ENCODE peak calls at places on chromosomes 16 and 17, in seven cellular contexts. One of them, this sample, is unnamed.

GRCh38 chr17:57570740-57571344 is 174.3 kb downstream of the CCDC182 start:
- DNase-seq in neuronal stem cell: no peak
- DNase-seq in H9: no peak
- DNase-seq in mesendoderm: no peak
- DNase-seq in IMR-90: no peak
- DNase-seq in H1: no peak
- DNase-seq in mesenchymal stem cell: no peak
- DNase-seq in this sample: no peak

GRCh38 chr16:49652441-49653175 is 203.3 kb downstream of the ZNF423 start:
- DNase-seq in neuronal stem cell: no peak
- DNase-seq in H9: no peak
- DNase-seq in mesendoderm: peak
- DNase-seq in IMR-90: no peak
- DNase-seq in H1: no peak
- DNase-seq in mesenchymal stem cell: peak
- DNase-seq in this sample: peak

GRCh38 chr17:45722161-45722560 is 62.0 kb upstream of the CRHR1 start:
- DNase-seq in neuronal stem cell: no peak
- DNase-seq in H9: peak
- DNase-seq in mesendoderm: peak
- DNase-seq in IMR-90: peak
- DNase-seq in H1: no peak
- DNase-seq in mesenchymal stem cell: peak
- DNase-seq in this sample: peak

GRCh38 chr16:17404903-17405691 is 65.7 kb downstream of the XYLT1 start:
- DNase-seq in neuronal stem cell: no peak
- DNase-seq in H9: no peak
- DNase-seq in mesendoderm: no peak
- DNase-seq in IMR-90: peak
- DNase-seq in H1: no peak
- DNase-seq in mesenchymal stem cell: no peak
- DNase-seq in this sample: no peak

GRCh38 chr17:7413346-7413985 is 5.8 kb downstream of the NLGN2 start:
- DNase-seq in neuronal stem cell: no peak
- DNase-seq in H9: no peak
- DNase-seq in mesendoderm: no peak
- DNase-seq in IMR-90: peak
- DNase-seq in H1: no peak
- DNase-seq in mesenchymal stem cell: no peak
- DNase-seq in this sample: no peak

GRCh38 chr17:29412780-29413565 is 22.8 kb downstream of the TAOK1 start:
- DNase-seq in neuronal stem cell: no peak
- DNase-seq in H9: no peak
- DNase-seq in mesendoderm: no peak
- DNase-seq in IMR-90: peak
- DNase-seq in H1: no peak
- DNase-seq in mesenchymal stem cell: peak
- DNase-seq in this sample: no peak

GRCh38 chr16:56286819-56287218 is 95.5 kb downstream of the GNAO1 start:
- DNase-seq in neuronal stem cell: no peak
- DNase-seq in H9: no peak
- DNase-seq in mesendoderm: no peak
- DNase-seq in IMR-90: peak
- DNase-seq in H1: no peak
- DNase-seq in mesenchymal stem cell: no peak
- DNase-seq in this sample: no peak

GRCh38 chr16:89909777-89910716 is 8.6 kb upstream of the MC1R start:
- DNase-seq in neuronal stem cell: peak
- DNase-seq in H9: peak
- DNase-seq in mesendoderm: peak
- DNase-seq in IMR-90: peak
- DNase-seq in H1: no peak
- DNase-seq in mesenchymal stem cell: peak
- DNase-seq in this sample: peak

GRCh38 chr16:29675811-29676643 is 3.0 kb upstream of the QPRT start:
- DNase-seq in neuronal stem cell: no peak
- DNase-seq in H9: peak
- DNase-seq in mesendoderm: peak
- DNase-seq in IMR-90: peak
- DNase-seq in H1: no peak
- DNase-seq in mesenchymal stem cell: peak
- DNase-seq in this sample: no peak

GRCh38 chr16:14399397-14400284 is 230.4 kb downstream of the PARN start:
- DNase-seq in neuronal stem cell: no peak
- DNase-seq in H9: no peak
- DNase-seq in mesendoderm: no peak
- DNase-seq in IMR-90: peak
- DNase-seq in H1: no peak
- DNase-seq in mesenchymal stem cell: peak
- DNase-seq in this sample: peak

GRCh38 chr17:54172654-54173316 is 350.1 kb downstream of the KIF2B start:
- DNase-seq in neuronal stem cell: no peak
- DNase-seq in H9: peak
- DNase-seq in mesendoderm: peak
- DNase-seq in IMR-90: no peak
- DNase-seq in H1: peak
- DNase-seq in mesenchymal stem cell: peak
- DNase-seq in this sample: peak

GRCh38 chr17:45019177-45019711 is 32.2 kb downstream of the DCAKD start:
- DNase-seq in neuronal stem cell: no peak
- DNase-seq in H9: no peak
- DNase-seq in mesendoderm: no peak
- DNase-seq in IMR-90: peak
- DNase-seq in H1: no peak
- DNase-seq in mesenchymal stem cell: peak
- DNase-seq in this sample: peak

GRCh38 chr17:83053021-83053778 is 26.2 kb upstream of the METRNL start:
- DNase-seq in neuronal stem cell: no peak
- DNase-seq in H9: peak
- DNase-seq in mesendoderm: no peak
- DNase-seq in IMR-90: peak
- DNase-seq in H1: no peak
- DNase-seq in mesenchymal stem cell: peak
- DNase-seq in this sample: no peak

GRCh38 chr17:7549401-7550055 is 670 bp downstream of the TNFSF12 start:
- DNase-seq in neuronal stem cell: no peak
- DNase-seq in H9: no peak
- DNase-seq in mesendoderm: no peak
- DNase-seq in IMR-90: no peak
- DNase-seq in H1: no peak
- DNase-seq in mesenchymal stem cell: peak
- DNase-seq in this sample: no peak

GRCh38 chr16:81212830-81213465 is 25.5 kb upstream of the BCO1 start:
- DNase-seq in neuronal stem cell: no peak
- DNase-seq in H9: peak
- DNase-seq in mesendoderm: no peak
- DNase-seq in IMR-90: no peak
- DNase-seq in H1: no peak
- DNase-seq in mesenchymal stem cell: no peak
- DNase-seq in this sample: no peak

GRCh38 chr16:86877108-86877507 is 298.8 kb downstream of the FOXL1 start:
- DNase-seq in neuronal stem cell: no peak
- DNase-seq in H9: no peak
- DNase-seq in mesendoderm: no peak
- DNase-seq in IMR-90: no peak
- DNase-seq in H1: no peak
- DNase-seq in mesenchymal stem cell: no peak
- DNase-seq in this sample: no peak

GRCh38 chr16:24130494-24131085 is 125.5 kb upstream of the CACNG3 start:
- DNase-seq in neuronal stem cell: no peak
- DNase-seq in H9: no peak
- DNase-seq in mesendoderm: no peak
- DNase-seq in IMR-90: no peak
- DNase-seq in H1: no peak
- DNase-seq in mesenchymal stem cell: no peak
- DNase-seq in this sample: peak

GRCh38 chr17:20121359-20122235 is 112.4 kb downstream of the SPECC1 start:
- DNase-seq in neuronal stem cell: peak
- DNase-seq in H9: peak
- DNase-seq in mesendoderm: peak
- DNase-seq in IMR-90: peak
- DNase-seq in H1: peak
- DNase-seq in mesenchymal stem cell: peak
- DNase-seq in this sample: peak

GRCh38 chr17:21539146-21539545 is 153.2 kb upstream of the KCNJ18 start:
- DNase-seq in neuronal stem cell: no peak
- DNase-seq in H9: no peak
- DNase-seq in mesendoderm: no peak
- DNase-seq in IMR-90: peak
- DNase-seq in H1: no peak
- DNase-seq in mesenchymal stem cell: no peak
- DNase-seq in this sample: no peak

GRCh38 chr16:2610781-2611498 is 71.4 kb upstream of the KCTD5 start:
- DNase-seq in neuronal stem cell: no peak
- DNase-seq in H9: no peak
- DNase-seq in mesendoderm: no peak
- DNase-seq in IMR-90: no peak
- DNase-seq in H1: no peak
- DNase-seq in mesenchymal stem cell: no peak
- DNase-seq in this sample: no peak

GRCh38 chr16:78607465-78607864 is 508.0 kb downstream of the WWOX start:
- DNase-seq in neuronal stem cell: no peak
- DNase-seq in H9: no peak
- DNase-seq in mesendoderm: peak
- DNase-seq in IMR-90: no peak
- DNase-seq in H1: no peak
- DNase-seq in mesenchymal stem cell: peak
- DNase-seq in this sample: peak

GRCh38 chr17:68352041-68352440 is 60.7 kb downstream of the ARSG start:
- DNase-seq in neuronal stem cell: no peak
- DNase-seq in H9: no peak
- DNase-seq in mesendoderm: no peak
- DNase-seq in IMR-90: no peak
- DNase-seq in H1: no peak
- DNase-seq in mesenchymal stem cell: no peak
- DNase-seq in this sample: peak

GRCh38 chr17:56112086-56112485 is 41.2 kb upstream of the ANKFN1 start:
- DNase-seq in neuronal stem cell: no peak
- DNase-seq in H9: no peak
- DNase-seq in mesendoderm: no peak
- DNase-seq in IMR-90: peak
- DNase-seq in H1: no peak
- DNase-seq in mesenchymal stem cell: no peak
- DNase-seq in this sample: no peak

GRCh38 chr17:81345211-81346089 is 49.8 kb upstream of the BAHCC1 start:
- DNase-seq in neuronal stem cell: peak
- DNase-seq in H9: peak
- DNase-seq in mesendoderm: peak
- DNase-seq in IMR-90: peak
- DNase-seq in H1: no peak
- DNase-seq in mesenchymal stem cell: peak
- DNase-seq in this sample: peak

GRCh38 chr17:81348097-81349055 is 46.9 kb upstream of the BAHCC1 start:
- DNase-seq in neuronal stem cell: no peak
- DNase-seq in H9: peak
- DNase-seq in mesendoderm: no peak
- DNase-seq in IMR-90: no peak
- DNase-seq in H1: no peak
- DNase-seq in mesenchymal stem cell: no peak
- DNase-seq in this sample: no peak

GRCh38 chr17:81346908-81347349 is 48.3 kb upstream of the BAHCC1 start:
- DNase-seq in neuronal stem cell: no peak
- DNase-seq in H9: peak
- DNase-seq in mesendoderm: no peak
- DNase-seq in IMR-90: no peak
- DNase-seq in H1: no peak
- DNase-seq in mesenchymal stem cell: no peak
- DNase-seq in this sample: no peak

GRCh38 chr17:81346090-81346907 is 49.0 kb upstream of the BAHCC1 start:
- DNase-seq in neuronal stem cell: peak
- DNase-seq in H9: peak
- DNase-seq in mesendoderm: peak
- DNase-seq in IMR-90: peak
- DNase-seq in H1: no peak
- DNase-seq in mesenchymal stem cell: peak
- DNase-seq in this sample: peak

DNA sequence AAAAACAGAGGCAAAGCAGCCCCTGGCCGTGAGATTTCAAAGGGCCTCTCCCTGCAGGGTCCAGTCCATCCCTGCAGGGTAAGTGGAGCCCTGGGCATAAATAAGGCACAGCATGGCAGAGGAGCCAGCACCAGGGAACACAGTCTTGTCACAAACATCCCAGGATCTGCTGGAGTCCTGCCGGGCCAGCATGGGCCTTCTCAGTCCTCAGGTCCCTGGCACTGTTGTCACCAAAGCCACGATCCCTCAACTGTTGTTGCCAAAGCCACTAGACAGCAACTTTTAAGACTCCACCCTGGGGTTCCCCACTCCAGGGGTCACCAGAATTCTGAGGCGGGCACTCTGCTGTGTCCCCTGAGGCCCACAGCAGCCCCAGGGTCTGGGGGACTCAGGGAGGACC is 47.8 kb upstream of the BAHCC1 start:
- DNase-seq in neuronal stem cell: no peak
- DNase-seq in H9: peak
- DNase-seq in mesendoderm: no peak
- DNase-seq in IMR-90: no peak
- DNase-seq in H1: no peak
- DNase-seq in mesenchymal stem cell: no peak
- DNase-seq in this sample: no peak
- H3K18ac ChIP-seq in neuronal stem cell: no peak
- H3K18ac ChIP-seq in H9: no peak
- H3K18ac ChIP-seq in mesendoderm: no peak
- H3K18ac ChIP-seq in IMR-90: no peak
- H3K18ac ChIP-seq in H1: no peak
- H3K18ac ChIP-seq in mesenchymal stem cell: no peak
- H3K18ac ChIP-seq in this sample: no peak

GRCh38 chr17:323721-324139 is 28.9 kb downstream of the RPH3AL start:
- DNase-seq in neuronal stem cell: no peak
- DNase-seq in H9: peak
- DNase-seq in mesendoderm: no peak
- DNase-seq in IMR-90: no peak
- DNase-seq in H1: no peak
- DNase-seq in mesenchymal stem cell: no peak
- DNase-seq in this sample: no peak
- H3K18ac ChIP-seq in neuronal stem cell: peak
- H3K18ac ChIP-seq in H9: no peak
- H3K18ac ChIP-seq in mesendoderm: no peak
- H3K18ac ChIP-seq in IMR-90: no peak
- H3K18ac ChIP-seq in H1: no peak
- H3K18ac ChIP-seq in mesenchymal stem cell: no peak
- H3K18ac ChIP-seq in this sample: no peak

GRCh38 chr17:30782206-30782605 is 42.3 kb downstream of the CRLF3 start:
- DNase-seq in neuronal stem cell: no peak
- DNase-seq in H9: no peak
- DNase-seq in mesendoderm: no peak
- DNase-seq in IMR-90: peak
- DNase-seq in H1: no peak
- DNase-seq in mesenchymal stem cell: no peak
- DNase-seq in this sample: no peak
- H3K18ac ChIP-seq in neuronal stem cell: no peak
- H3K18ac ChIP-seq in H9: no peak
- H3K18ac ChIP-seq in mesendoderm: no peak
- H3K18ac ChIP-seq in IMR-90: no peak
- H3K18ac ChIP-seq in H1: no peak
- H3K18ac ChIP-seq in mesenchymal stem cell: no peak
- H3K18ac ChIP-seq in this sample: no peak

DNA sequence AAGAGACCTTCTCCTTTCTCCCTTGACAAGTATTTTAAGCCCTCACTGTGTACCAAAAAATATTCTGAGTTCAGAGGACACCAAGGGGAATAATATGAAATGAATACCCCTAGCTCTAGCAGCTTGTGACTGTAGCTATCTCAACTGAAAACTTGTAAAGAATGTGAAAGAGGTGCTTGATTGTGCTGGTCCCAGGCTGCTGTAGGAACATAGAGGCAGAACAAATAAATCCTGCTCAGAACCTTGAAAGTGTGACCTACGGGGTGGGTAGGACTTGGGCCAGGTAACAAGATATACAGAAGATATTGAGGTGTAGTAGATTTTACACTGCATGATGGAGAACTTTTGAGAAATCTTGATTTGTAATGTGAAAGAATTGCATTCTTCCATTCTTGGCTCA is 606.8 kb downstream of the TOX3 start:
- DNase-seq in neuronal stem cell: no peak
- DNase-seq in H9: no peak
- DNase-seq in mesendoderm: no peak
- DNase-seq in IMR-90: no peak
- DNase-seq in H1: no peak
- DNase-seq in mesenchymal stem cell: no peak
- DNase-seq in this sample: no peak
- H3K18ac ChIP-seq in neuronal stem cell: no peak
- H3K18ac ChIP-seq in H9: no peak
- H3K18ac ChIP-seq in mesendoderm: no peak
- H3K18ac ChIP-seq in IMR-90: no peak
- H3K18ac ChIP-seq in H1: no peak
- H3K18ac ChIP-seq in mesenchymal stem cell: no peak
- H3K18ac ChIP-seq in this sample: no peak

This sample was measured in trophoblast cell.